ENCODE peak calls at places on chromosomes 1 and 21, in four cellular contexts. W is fibroblast of lung, L is PC-3, O is IMR-90. C is an unnamed sample.

GRCh38 chr21:15992171-15992570 is 262.4 kb downstream of the USP25 start:
- DNase-seq in W (peak), L (peak), O (peak), C (no peak)

GRCh38 chr21:20811702-20812101 is 186.5 kb upstream of the NCAM2 start:
- DNase-seq in W (no peak), L (no peak), O (no peak), C (no peak)

GRCh38 chr21:45418301-45419071 is 13.5 kb downstream of the COL18A1 start:
- DNase-seq in W (no peak), L (no peak), O (no peak), C (no peak)

GRCh38 chr1:101964708-101965107 is 32.0 kb downstream of the OLFM3 start:
- DNase-seq in W (no peak), L (no peak), O (no peak), C (no peak)

GRCh38 chr1:225631041-225631663 is 21.8 kb downstream of the ENAH start:
- DNase-seq in W (no peak), L (no peak), O (no peak), C (no peak)

GRCh38 chr1:66575739-66576138 is 41.8 kb downstream of the SGIP1 start:
- DNase-seq in W (peak), L (no peak), O (peak), C (no peak)

GRCh38 chr1:46166521-46167462 is 8.1 kb upstream of the TSPAN1 start:
- DNase-seq in W (peak), L (no peak), O (no peak), C (no peak)

GRCh38 chr1:38087676-38088075 is 41.1 kb upstream of the POU3F1 start:
- DNase-seq in W (no peak), L (no peak), O (no peak), C (no peak)

GRCh38 chr1:194873328-194873923 is 1687.0 kb upstream of the B3GALT2 start:
- DNase-seq in W (peak), L (peak), O (peak), C (no peak)

GRCh38 chr1:93734999-93735398 is 53.4 kb upstream of the BCAR3 start:
- DNase-seq in W (no peak), L (no peak), O (no peak), C (no peak)

GRCh38 chr1:157369808-157370521 is 182.3 kb downstream of the FCRL5 start:
- DNase-seq in W (peak), L (peak), O (peak), C (no peak)

GRCh38 chr1:93471284-93471683 is 23.4 kb downstream of the FNBP1L start:
- DNase-seq in W (no peak), L (no peak), O (no peak), C (no peak)

GRCh38 chr1:234990874-234991801 is 137.5 kb downstream of the TOMM20 start:
- DNase-seq in W (no peak), L (no peak), O (no peak), C (no peak)

GRCh38 chr1:170225735-170226524 is 80.2 kb downstream of the NTMT2 start:
- DNase-seq in W (no peak), L (peak), O (no peak), C (no peak)

GRCh38 chr21:33797565-33797964 is 118.0 kb downstream of the ATP5PO start:
- DNase-seq in W (no peak), L (no peak), O (no peak), C (no peak)

GRCh38 chr1:244361764-244362473 is 89.8 kb downstream of the ADSS2 start:
- DNase-seq in W (peak), L (no peak), O (peak), C (no peak)

GRCh38 chr1:4963251-4963650 is 308.8 kb downstream of the AJAP1 start:
- DNase-seq in W (no peak), L (peak), O (no peak), C (no peak)

GRCh38 chr21:43637530-43637929 is 21.8 kb downstream of the HSF2BP start:
- DNase-seq in W (no peak), L (no peak), O (no peak), C (no peak)

GRCh38 chr1:84715620-84716019 is 25.4 kb upstream of the SSX2IP start:
- DNase-seq in W (no peak), L (no peak), O (no peak), C (no peak)

GRCh38 chr1:155253797-155254196 is 1.5 kb downstream of the ENTREP3 start:
- DNase-seq in W (no peak), L (peak), O (peak), C (no peak)

GRCh38 chr1:7549693-7550161 is 221.4 kb upstream of the VAMP3 start:
- DNase-seq in W (no peak), L (no peak), O (peak), C (no peak)

GRCh38 chr1:38858833-38859560 is 575 bp downstream of the RRAGC start:
- DNase-seq in W (peak), L (peak), O (peak), C (peak)

GRCh38 chr21:25970254-25970930 is 200.2 kb downstream of the APP start:
- DNase-seq in W (no peak), L (peak), O (no peak), C (peak)

GRCh38 chr1:1567831-1568380 is 6.8 kb downstream of the SSU72 start:
- DNase-seq in W (peak), L (no peak), O (no peak), C (no peak)

GRCh38 chr1:56156937-56157336 is 422.4 kb downstream of the PLPP3 start:
- DNase-seq in W (no peak), L (no peak), O (no peak), C (no peak)

GRCh38 chr1:27392778-27393635 is 585 bp downstream of the GPR3 start:
- DNase-seq in W (no peak), L (peak), O (no peak), C (no peak)

GRCh38 chr1:58982259-58982998 is 198.6 kb upstream of the JUN start:
- DNase-seq in W (no peak), L (no peak), O (no peak), C (no peak)

GRCh38 chr21:33651965-33652680 is 9.8 kb downstream of the ITSN1 start:
- DNase-seq in W (no peak), L (no peak), O (no peak), C (no peak)

GRCh38 chr1:121587777-121588176 is 403.0 kb downstream of the SRGAP2C start:
- DNase-seq in W (no peak), L (peak), O (no peak), C (no peak)

GRCh38 chr21:39037807-39038405 is 145.3 kb downstream of the PSMG1 start:
- DNase-seq in W (no peak), L (no peak), O (peak), C (no peak)

GRCh38 chr1:107135466-107135865 is 5.4 kb upstream of the NTNG1 start:
- DNase-seq in W (peak), L (peak), O (peak), C (no peak)

GRCh38 chr1:234541281-234541975 is 62.4 kb upstream of the TARBP1 start:
- DNase-seq in W (peak), L (peak), O (peak), C (no peak)

GRCh38 chr1:35807614-35808375 is at the start of gene AGO4:
- DNase-seq in W (peak), L (peak), O (peak), C (peak)

GRCh38 chr1:35810096-35810860 is 2.5 kb downstream of the AGO4 start:
- DNase-seq in W (peak), L (peak), O (peak), C (no peak)

GRCh38 chr1:35809156-35810095 is 1.6 kb downstream of the AGO4 start:
- DNase-seq in W (no peak), L (peak), O (no peak), C (no peak)

GRCh38 chr1:35808376-35809155 is 750 bp downstream of the AGO4 start:
- DNase-seq in W (peak), L (peak), O (no peak), C (peak)
- H3K27ac ChIP-seq in W (peak), L (peak), O (peak), C (peak)

GRCh38 chr1:153857505-153857904 is 65.3 kb downstream of the GATAD2B start:
- DNase-seq in W (no peak), L (no peak), O (no peak), C (no peak)

GRCh38 chr1:153866045-153866850 is 56.5 kb downstream of the GATAD2B start:
- DNase-seq in W (peak), L (no peak), O (peak), C (no peak)

GRCh38 chr1:153860285-153860684 is 62.5 kb downstream of the GATAD2B start:
- DNase-seq in W (no peak), L (no peak), O (no peak), C (no peak)
- TF ChIP-seq CTCF in W (no peak), L (no peak), O (no peak), C (no peak)

DNA sequence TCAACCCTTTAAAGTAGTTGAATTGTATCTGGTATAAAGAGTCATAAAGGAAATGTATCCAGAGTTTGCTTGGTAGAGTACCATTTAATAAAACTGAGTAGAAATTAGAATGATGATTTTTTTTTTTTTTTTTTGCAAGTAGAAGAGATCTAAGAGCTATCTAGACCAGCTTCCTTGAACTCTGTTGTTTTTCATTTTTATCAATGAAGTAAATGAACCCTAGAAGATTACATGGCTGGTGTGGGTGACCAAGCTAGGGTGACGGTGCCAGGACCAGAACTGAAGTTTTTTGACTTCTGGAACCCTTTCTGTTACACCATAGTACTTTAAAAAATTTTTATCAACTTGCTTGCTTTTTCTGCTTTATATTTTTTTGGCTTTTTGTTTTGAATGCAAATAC is 36.9 kb downstream of the MACO1 start:
- DNase-seq in W (no peak), L (no peak), O (no peak), C (no peak)
- H3K4me3 ChIP-seq in W (no peak), L (no peak), O (no peak), C (no peak)

DNA sequence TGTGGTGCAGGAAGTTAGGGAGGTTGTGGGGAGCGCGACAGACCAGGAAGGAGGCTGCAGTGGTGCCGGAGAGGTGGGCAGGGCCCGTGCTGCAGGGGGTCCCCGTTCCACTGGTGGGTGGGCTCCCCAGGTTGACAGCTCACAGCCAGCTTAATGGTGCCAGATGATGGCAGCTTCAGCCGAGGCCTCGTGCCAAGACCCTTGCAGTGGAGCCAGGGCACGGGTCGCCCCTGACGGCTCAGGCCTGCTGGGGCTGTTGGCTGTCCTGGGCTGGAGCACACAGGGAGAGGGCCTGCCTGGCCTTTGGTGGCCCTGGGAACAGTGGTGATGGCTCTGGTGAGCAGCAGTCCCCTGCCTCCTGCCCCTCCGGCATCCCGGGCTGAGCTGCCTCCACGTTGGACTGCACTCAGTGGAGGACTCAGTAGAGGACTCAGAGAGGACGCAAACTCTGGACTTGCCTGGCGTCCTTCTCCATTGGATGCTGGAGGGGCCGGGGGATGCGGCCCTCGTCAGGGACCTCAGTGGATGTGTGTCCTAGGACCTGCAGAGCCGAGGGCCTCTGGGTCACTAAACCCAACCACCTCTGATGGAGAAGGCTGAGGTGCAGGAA is 46.8 kb upstream of the CCDC27 start:
- DNase-seq in W (no peak), L (no peak), O (no peak), C (no peak)
- H3K27ac ChIP-seq in W (no peak), L (no peak), O (no peak), C (no peak)

DNA sequence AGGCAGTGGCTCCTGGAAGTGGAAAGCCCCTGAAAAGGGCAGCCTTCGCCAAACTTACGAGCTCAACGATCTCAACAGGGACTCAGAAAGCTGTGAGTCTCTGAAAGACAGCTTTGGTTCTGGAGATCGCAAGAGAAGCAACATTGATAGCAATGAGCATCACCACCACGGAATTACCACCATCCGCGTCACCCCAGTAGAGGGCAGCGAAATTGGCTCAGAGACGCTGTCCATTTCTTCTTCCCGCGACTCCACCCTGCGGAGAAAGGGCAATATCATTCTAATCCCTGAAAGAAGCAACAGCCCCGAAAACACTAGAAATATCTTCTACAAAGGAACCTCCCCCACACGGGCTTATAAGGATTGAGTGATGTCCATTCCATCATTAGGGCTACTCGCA is 42.4 kb downstream of the PLPPR4 start:
- DNase-seq in W (no peak), L (no peak), O (no peak), C (no peak)
- TF ChIP-seq CTCF in W (no peak), L (no peak), O (no peak), C (no peak)

GRCh38 chr1:202207292-202207691 is 13.7 kb downstream of the LGR6 start:
- DNase-seq in W (peak), L (peak), O (peak), C (no peak)
- H3K4me3 ChIP-seq in W (no peak), L (no peak), O (no peak), C (no peak)

GRCh38 chr1:70115315-70115714 is 90.1 kb downstream of the LRRC40 start:
- DNase-seq in W (no peak), L (no peak), O (no peak), C (no peak)

DNA sequence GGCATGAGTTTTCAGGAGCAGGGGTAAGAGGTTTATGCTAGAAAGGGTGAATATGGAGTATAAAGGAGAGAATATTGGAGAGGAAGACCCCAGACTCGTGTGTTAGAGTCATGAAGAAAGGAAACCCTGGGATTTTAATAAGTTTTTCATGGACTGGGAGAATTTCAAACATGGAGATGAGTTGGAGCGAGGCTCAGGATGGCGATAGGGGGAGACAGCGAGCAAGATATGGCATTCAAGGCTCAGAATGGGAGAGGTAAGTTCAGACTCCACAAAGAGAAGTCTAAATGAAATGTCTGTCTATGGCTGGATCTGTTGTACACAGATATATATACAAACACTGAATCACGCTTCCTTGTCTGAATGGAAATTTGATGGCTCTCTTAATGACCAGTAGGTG is 92.5 kb downstream of the LRRC40 start:
- DNase-seq in W (no peak), L (no peak), O (no peak), C (no peak)
- H3K27ac ChIP-seq in W (no peak), L (no peak), O (no peak), C (no peak)

C was measured in dorsolateral prefrontal cortex.